ENCODE peak calls at places on chromosomes 4 and X, in eight cellular contexts. One of them, this sample, is unnamed. For H3K36me3 and H3K4me1, the result is how much of the 10 kb centered on the place peaks cover.

GRCh38 chr4:131974730-131975129 is 1174.4 kb upstream of the PCDH10 start:
- DNase-seq in heart left ventricle: no peak
- DNase-seq in fibroblast of lung: peak
- DNase-seq in mammary epithelial cell: no peak
- DNase-seq in hepatocyte: no peak
- DNase-seq in CD8-positive, alpha-beta T cell: no peak
- DNase-seq in heart right ventricle: no peak
- DNase-seq in body of pancreas: no peak
- DNase-seq in this sample: no peak

GRCh38 chr4:169823685-169824084 is 65.9 kb upstream of the HPF1 start:
- DNase-seq in heart left ventricle: peak
- DNase-seq in body of pancreas: peak
- DNase-seq in heart right ventricle: peak
- DNase-seq in fibroblast of lung: peak
- DNase-seq in CD8-positive, alpha-beta T cell: peak
- DNase-seq in mammary epithelial cell: peak
- DNase-seq in hepatocyte: peak
- DNase-seq in this sample: no peak

GRCh38 chrX:108737754-108738153 is 1.4 kb upstream of the IRS4 start:
- DNase-seq in heart left ventricle: no peak
- DNase-seq in heart right ventricle: no peak
- DNase-seq in CD8-positive, alpha-beta T cell: no peak
- DNase-seq in hepatocyte: no peak
- DNase-seq in mammary epithelial cell: no peak
- DNase-seq in fibroblast of lung: no peak
- DNase-seq in body of pancreas: no peak
- DNase-seq in this sample: no peak

GRCh38 chrX:1336331-1337143 is at the start of gene IL3RA:
- DNase-seq in fibroblast of lung: no peak
- DNase-seq in body of pancreas: no peak
- DNase-seq in heart right ventricle: peak
- DNase-seq in heart left ventricle: peak
- DNase-seq in CD8-positive, alpha-beta T cell: no peak
- DNase-seq in mammary epithelial cell: no peak
- DNase-seq in hepatocyte: peak
- DNase-seq in this sample: no peak

GRCh38 chr4:158940276-158940675 is 162.6 kb upstream of the RAPGEF2 start:
- DNase-seq in mammary epithelial cell: no peak
- DNase-seq in heart left ventricle: no peak
- DNase-seq in CD8-positive, alpha-beta T cell: no peak
- DNase-seq in body of pancreas: no peak
- DNase-seq in fibroblast of lung: no peak
- DNase-seq in heart right ventricle: no peak
- DNase-seq in hepatocyte: no peak
- DNase-seq in this sample: no peak

GRCh38 chr4:94798808-94799207 is 41.1 kb downstream of the BMPR1B start:
- DNase-seq in hepatocyte: no peak
- DNase-seq in CD8-positive, alpha-beta T cell: no peak
- DNase-seq in fibroblast of lung: no peak
- DNase-seq in heart right ventricle: no peak
- DNase-seq in body of pancreas: no peak
- DNase-seq in heart left ventricle: no peak
- DNase-seq in mammary epithelial cell: peak
- DNase-seq in this sample: no peak

GRCh38 chr4:110639207-110640092 is 16.6 kb upstream of the PITX2 start:
- DNase-seq in mammary epithelial cell: no peak
- DNase-seq in body of pancreas: no peak
- DNase-seq in CD8-positive, alpha-beta T cell: no peak
- DNase-seq in fibroblast of lung: no peak
- DNase-seq in hepatocyte: no peak
- DNase-seq in heart right ventricle: no peak
- DNase-seq in heart left ventricle: no peak
- DNase-seq in this sample: no peak

GRCh38 chr4:57430706-57431105 is 320.5 kb upstream of the IGFBP7 start:
- DNase-seq in mammary epithelial cell: no peak
- DNase-seq in heart left ventricle: no peak
- DNase-seq in CD8-positive, alpha-beta T cell: no peak
- DNase-seq in fibroblast of lung: no peak
- DNase-seq in hepatocyte: peak
- DNase-seq in body of pancreas: no peak
- DNase-seq in heart right ventricle: no peak
- DNase-seq in this sample: no peak

GRCh38 chr4:8538703-8539567 is 41.3 kb upstream of the GPR78 start:
- DNase-seq in fibroblast of lung: peak
- DNase-seq in heart right ventricle: no peak
- DNase-seq in heart left ventricle: no peak
- DNase-seq in CD8-positive, alpha-beta T cell: no peak
- DNase-seq in mammary epithelial cell: peak
- DNase-seq in body of pancreas: peak
- DNase-seq in hepatocyte: no peak
- DNase-seq in this sample: peak

GRCh38 chrX:152480269-152481212 is 29.4 kb upstream of the GABRA3 start:
- DNase-seq in fibroblast of lung: no peak
- DNase-seq in CD8-positive, alpha-beta T cell: no peak
- DNase-seq in body of pancreas: no peak
- DNase-seq in heart left ventricle: no peak
- DNase-seq in heart right ventricle: no peak
- DNase-seq in mammary epithelial cell: no peak
- DNase-seq in hepatocyte: no peak
- DNase-seq in this sample: no peak

GRCh38 chrX:105744291-105744690 is 78.0 kb upstream of the NRK start:
- DNase-seq in fibroblast of lung: no peak
- DNase-seq in body of pancreas: no peak
- DNase-seq in hepatocyte: no peak
- DNase-seq in mammary epithelial cell: peak
- DNase-seq in heart right ventricle: no peak
- DNase-seq in CD8-positive, alpha-beta T cell: no peak
- DNase-seq in heart left ventricle: no peak
- DNase-seq in this sample: no peak

GRCh38 chrX:9958183-9958582 is 9.0 kb upstream of the CLDN34 start:
- DNase-seq in heart left ventricle: no peak
- DNase-seq in hepatocyte: no peak
- DNase-seq in body of pancreas: no peak
- DNase-seq in heart right ventricle: no peak
- DNase-seq in fibroblast of lung: no peak
- DNase-seq in CD8-positive, alpha-beta T cell: no peak
- DNase-seq in mammary epithelial cell: no peak
- DNase-seq in this sample: no peak

GRCh38 chrX:154430916-154431315 is 2.4 kb downstream of the ATP6AP1 start:
- DNase-seq in hepatocyte: no peak
- DNase-seq in heart left ventricle: peak
- DNase-seq in mammary epithelial cell: no peak
- DNase-seq in fibroblast of lung: no peak
- DNase-seq in heart right ventricle: no peak
- DNase-seq in CD8-positive, alpha-beta T cell: no peak
- DNase-seq in body of pancreas: no peak
- DNase-seq in this sample: no peak

GRCh38 chrX:25076941-25077500 is 61.3 kb upstream of the ARX start:
- DNase-seq in hepatocyte: no peak
- DNase-seq in fibroblast of lung: no peak
- DNase-seq in heart left ventricle: no peak
- DNase-seq in heart right ventricle: no peak
- DNase-seq in mammary epithelial cell: no peak
- DNase-seq in CD8-positive, alpha-beta T cell: no peak
- DNase-seq in body of pancreas: no peak
- DNase-seq in this sample: no peak

GRCh38 chr4:68375667-68376559 is 26.0 kb upstream of the YTHDC1 start:
- DNase-seq in heart right ventricle: peak
- DNase-seq in mammary epithelial cell: peak
- DNase-seq in heart left ventricle: no peak
- DNase-seq in fibroblast of lung: peak
- DNase-seq in hepatocyte: peak
- DNase-seq in CD8-positive, alpha-beta T cell: peak
- DNase-seq in body of pancreas: peak
- DNase-seq in this sample: no peak

GRCh38 chr4:70722199-70722791 is 531 bp downstream of the RUFY3 start:
- DNase-seq in mammary epithelial cell: no peak
- DNase-seq in heart right ventricle: no peak
- DNase-seq in hepatocyte: no peak
- DNase-seq in fibroblast of lung: peak
- DNase-seq in heart left ventricle: no peak
- DNase-seq in CD8-positive, alpha-beta T cell: peak
- DNase-seq in body of pancreas: no peak
- DNase-seq in this sample: peak

GRCh38 chrX:69162466-69162865 is 2.8 kb downstream of the PJA1 start:
- DNase-seq in heart left ventricle: no peak
- DNase-seq in heart right ventricle: no peak
- DNase-seq in body of pancreas: no peak
- DNase-seq in CD8-positive, alpha-beta T cell: no peak
- DNase-seq in mammary epithelial cell: no peak
- DNase-seq in fibroblast of lung: no peak
- DNase-seq in hepatocyte: no peak
- DNase-seq in this sample: no peak

GRCh38 chrX:23554304-23554703 is 113.0 kb upstream of the PRDX4 start:
- DNase-seq in heart left ventricle: no peak
- DNase-seq in CD8-positive, alpha-beta T cell: no peak
- DNase-seq in hepatocyte: peak
- DNase-seq in heart right ventricle: no peak
- DNase-seq in mammary epithelial cell: peak
- DNase-seq in body of pancreas: no peak
- DNase-seq in fibroblast of lung: peak
- DNase-seq in this sample: no peak

DNA sequence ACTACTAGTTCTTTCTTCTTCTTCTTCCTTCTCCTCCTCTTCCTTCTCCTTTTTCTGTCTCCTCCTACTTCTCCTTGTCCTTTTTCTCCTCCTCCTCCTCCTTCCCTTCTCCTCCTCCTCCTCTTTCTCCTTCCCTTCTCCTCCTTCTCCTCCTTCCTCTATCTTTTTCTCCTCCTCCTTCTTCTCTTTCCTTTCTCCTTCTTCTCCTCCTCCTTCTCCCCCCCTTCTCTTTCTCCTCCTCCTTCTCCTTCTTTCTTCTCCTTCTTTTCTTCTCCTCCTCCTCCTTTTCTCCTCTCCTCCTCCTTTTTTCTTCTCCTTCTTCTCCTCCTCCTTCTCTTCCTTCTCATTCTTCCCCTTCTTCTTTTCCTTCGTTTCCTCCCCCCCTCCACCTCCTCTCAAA is 21.8 kb upstream of the NAP1L5 start:
- DNase-seq in hepatocyte: no peak
- DNase-seq in mammary epithelial cell: no peak
- DNase-seq in CD8-positive, alpha-beta T cell: no peak
- DNase-seq in heart right ventricle: no peak
- DNase-seq in body of pancreas: no peak
- DNase-seq in heart left ventricle: no peak
- DNase-seq in fibroblast of lung: no peak
- DNase-seq in this sample: no peak
- H3K36me3 ChIP-seq in hepatocyte: under half
- H3K36me3 ChIP-seq in mammary epithelial cell: under half
- H3K36me3 ChIP-seq in CD8-positive, alpha-beta T cell: under half
- H3K36me3 ChIP-seq in heart right ventricle: under half
- H3K36me3 ChIP-seq in body of pancreas: under half
- H3K36me3 ChIP-seq in heart left ventricle: under half
- H3K36me3 ChIP-seq in fibroblast of lung: under half
- H3K36me3 ChIP-seq in this sample: under half

GRCh38 chrX:137194164-137194563 is 160.4 kb upstream of the GPR101 start:
- DNase-seq in hepatocyte: peak
- DNase-seq in fibroblast of lung: peak
- DNase-seq in CD8-positive, alpha-beta T cell: no peak
- DNase-seq in heart left ventricle: no peak
- DNase-seq in mammary epithelial cell: peak
- DNase-seq in body of pancreas: peak
- DNase-seq in heart right ventricle: peak
- DNase-seq in this sample: no peak
- TF ChIP-seq CTCF in hepatocyte: peak
- TF ChIP-seq CTCF in fibroblast of lung: no peak
- TF ChIP-seq CTCF in CD8-positive, alpha-beta T cell: no peak
- TF ChIP-seq CTCF in heart left ventricle: peak
- TF ChIP-seq CTCF in mammary epithelial cell: peak
- TF ChIP-seq CTCF in body of pancreas: no peak
- TF ChIP-seq CTCF in heart right ventricle: peak
- TF ChIP-seq CTCF in this sample: peak

GRCh38 chr4:80142396-80143304 is 54.7 kb upstream of the PRDM8 start:
- DNase-seq in body of pancreas: no peak
- DNase-seq in hepatocyte: no peak
- DNase-seq in mammary epithelial cell: no peak
- DNase-seq in fibroblast of lung: no peak
- DNase-seq in heart right ventricle: no peak
- DNase-seq in CD8-positive, alpha-beta T cell: no peak
- DNase-seq in heart left ventricle: no peak
- DNase-seq in this sample: no peak

GRCh38 chr4:80141543-80141942 is 55.8 kb upstream of the PRDM8 start:
- DNase-seq in mammary epithelial cell: no peak
- DNase-seq in heart left ventricle: no peak
- DNase-seq in fibroblast of lung: no peak
- DNase-seq in CD8-positive, alpha-beta T cell: no peak
- DNase-seq in body of pancreas: no peak
- DNase-seq in hepatocyte: no peak
- DNase-seq in heart right ventricle: no peak
- DNase-seq in this sample: no peak

GRCh38 chr4:80145739-80146138 is 51.6 kb upstream of the PRDM8 start:
- DNase-seq in CD8-positive, alpha-beta T cell: no peak
- DNase-seq in fibroblast of lung: no peak
- DNase-seq in hepatocyte: no peak
- DNase-seq in heart left ventricle: no peak
- DNase-seq in body of pancreas: no peak
- DNase-seq in heart right ventricle: no peak
- DNase-seq in mammary epithelial cell: no peak
- DNase-seq in this sample: no peak

GRCh38 chr4:80140237-80140636 is 57.1 kb upstream of the PRDM8 start:
- DNase-seq in body of pancreas: no peak
- DNase-seq in heart right ventricle: no peak
- DNase-seq in fibroblast of lung: no peak
- DNase-seq in heart left ventricle: no peak
- DNase-seq in hepatocyte: no peak
- DNase-seq in CD8-positive, alpha-beta T cell: no peak
- DNase-seq in mammary epithelial cell: no peak
- DNase-seq in this sample: no peak

GRCh38 chr4:80143305-80143679 is 54.0 kb upstream of the PRDM8 start:
- DNase-seq in heart right ventricle: no peak
- DNase-seq in mammary epithelial cell: no peak
- DNase-seq in fibroblast of lung: no peak
- DNase-seq in heart left ventricle: no peak
- DNase-seq in body of pancreas: no peak
- DNase-seq in hepatocyte: no peak
- DNase-seq in CD8-positive, alpha-beta T cell: no peak
- DNase-seq in this sample: no peak
- H3K4me1 ChIP-seq in heart right ventricle: under half
- H3K4me1 ChIP-seq in mammary epithelial cell: under half
- H3K4me1 ChIP-seq in fibroblast of lung: under half
- H3K4me1 ChIP-seq in heart left ventricle: under half
- H3K4me1 ChIP-seq in body of pancreas: under half
- H3K4me1 ChIP-seq in hepatocyte: under half
- H3K4me1 ChIP-seq in CD8-positive, alpha-beta T cell: under half
- H3K4me1 ChIP-seq in this sample: under half

DNA sequence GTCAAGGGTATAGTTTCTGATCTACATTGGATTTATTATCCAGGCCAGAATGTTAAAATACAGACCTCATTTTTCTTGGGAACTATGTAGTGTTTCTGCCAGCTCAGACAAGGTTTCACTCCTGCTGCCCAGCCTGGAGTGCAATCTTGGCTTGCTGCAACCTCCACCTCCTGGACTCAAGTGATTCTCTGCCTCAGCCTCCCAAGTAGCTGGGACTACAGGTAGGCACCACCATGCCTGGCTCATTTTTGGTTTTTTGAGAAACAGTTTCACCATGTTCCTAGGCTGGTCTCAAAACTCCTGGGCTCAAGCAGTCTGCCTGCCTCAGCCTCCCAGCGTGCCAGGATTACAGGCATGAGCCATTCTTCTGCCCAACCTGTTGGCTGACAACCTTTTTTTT is 5.7 kb downstream of the RPL34 start:
- DNase-seq in mammary epithelial cell: no peak
- DNase-seq in heart right ventricle: no peak
- DNase-seq in body of pancreas: no peak
- DNase-seq in hepatocyte: no peak
- DNase-seq in heart left ventricle: no peak
- DNase-seq in CD8-positive, alpha-beta T cell: no peak
- DNase-seq in fibroblast of lung: no peak
- DNase-seq in this sample: no peak
- H3K36me3 ChIP-seq in mammary epithelial cell: half or more
- H3K36me3 ChIP-seq in heart right ventricle: under half
- H3K36me3 ChIP-seq in body of pancreas: under half
- H3K36me3 ChIP-seq in hepatocyte: under half
- H3K36me3 ChIP-seq in heart left ventricle: half or more
- H3K36me3 ChIP-seq in CD8-positive, alpha-beta T cell: under half
- H3K36me3 ChIP-seq in fibroblast of lung: under half
- H3K36me3 ChIP-seq in this sample: under half

This sample was measured in psoas muscle.